ENCODE peak calls at places on chromosomes 16 and 17, in ten cellular contexts. One of them, this sample, is unnamed.

GRCh38 chr16:81734632-81735434 is 44.3 kb upstream of the PLCG2 start:
- DNase-seq in left lung: no peak
- DNase-seq in Peyer's patch: no peak
- DNase-seq in HEK293T: no peak
- DNase-seq in NCI-H460: no peak
- DNase-seq in bronchial epithelial cell: peak
- DNase-seq in HCEC 1CT: no peak
- DNase-seq in AML-193: no peak
- DNase-seq in iris pigment epithelial cell: no peak
- DNase-seq in retinal pigment epithelial cell: no peak
- DNase-seq in this sample: no peak

GRCh38 chr17:57945999-57946797 is 9.0 kb downstream of the CUEDC1 start:
- DNase-seq in left lung: no peak
- DNase-seq in Peyer's patch: no peak
- DNase-seq in HEK293T: no peak
- DNase-seq in NCI-H460: no peak
- DNase-seq in bronchial epithelial cell: peak
- DNase-seq in HCEC 1CT: peak
- DNase-seq in AML-193: no peak
- DNase-seq in iris pigment epithelial cell: peak
- DNase-seq in retinal pigment epithelial cell: no peak
- DNase-seq in this sample: no peak

GRCh38 chr16:11296706-11297491 is 15.8 kb upstream of the PRM1 start:
- DNase-seq in left lung: no peak
- DNase-seq in Peyer's patch: peak
- DNase-seq in HEK293T: no peak
- DNase-seq in NCI-H460: no peak
- DNase-seq in bronchial epithelial cell: peak
- DNase-seq in HCEC 1CT: no peak
- DNase-seq in AML-193: no peak
- DNase-seq in iris pigment epithelial cell: no peak
- DNase-seq in retinal pigment epithelial cell: no peak
- DNase-seq in this sample: no peak

GRCh38 chr16:57612494-57612893 is 15.9 kb upstream of the ADGRG1 start:
- DNase-seq in left lung: no peak
- DNase-seq in Peyer's patch: no peak
- DNase-seq in HEK293T: no peak
- DNase-seq in NCI-H460: no peak
- DNase-seq in bronchial epithelial cell: no peak
- DNase-seq in HCEC 1CT: no peak
- DNase-seq in AML-193: no peak
- DNase-seq in iris pigment epithelial cell: no peak
- DNase-seq in retinal pigment epithelial cell: no peak
- DNase-seq in this sample: no peak

GRCh38 chr17:43940630-43941029 is 1.6 kb downstream of the PPY start:
- DNase-seq in left lung: no peak
- DNase-seq in Peyer's patch: no peak
- DNase-seq in HEK293T: peak
- DNase-seq in NCI-H460: peak
- DNase-seq in bronchial epithelial cell: no peak
- DNase-seq in HCEC 1CT: peak
- DNase-seq in AML-193: no peak
- DNase-seq in iris pigment epithelial cell: peak
- DNase-seq in retinal pigment epithelial cell: no peak
- DNase-seq in this sample: no peak

GRCh38 chr17:38605852-38606645 is at the start of gene SRCIN1:
- DNase-seq in left lung: peak
- DNase-seq in Peyer's patch: peak
- DNase-seq in HEK293T: peak
- DNase-seq in NCI-H460: peak
- DNase-seq in bronchial epithelial cell: no peak
- DNase-seq in HCEC 1CT: peak
- DNase-seq in AML-193: no peak
- DNase-seq in iris pigment epithelial cell: no peak
- DNase-seq in retinal pigment epithelial cell: no peak
- DNase-seq in this sample: peak

GRCh38 chr16:19294156-19294649 is 8.7 kb downstream of the CLEC19A start:
- DNase-seq in left lung: no peak
- DNase-seq in Peyer's patch: peak
- DNase-seq in HEK293T: no peak
- DNase-seq in NCI-H460: no peak
- DNase-seq in bronchial epithelial cell: no peak
- DNase-seq in HCEC 1CT: peak
- DNase-seq in AML-193: no peak
- DNase-seq in iris pigment epithelial cell: peak
- DNase-seq in retinal pigment epithelial cell: no peak
- DNase-seq in this sample: no peak

GRCh38 chr17:32609085-32609484 is 122.3 kb downstream of the CDK5R1 start:
- DNase-seq in left lung: no peak
- DNase-seq in Peyer's patch: peak
- DNase-seq in HEK293T: no peak
- DNase-seq in NCI-H460: peak
- DNase-seq in bronchial epithelial cell: peak
- DNase-seq in HCEC 1CT: no peak
- DNase-seq in AML-193: peak
- DNase-seq in iris pigment epithelial cell: no peak
- DNase-seq in retinal pigment epithelial cell: no peak
- DNase-seq in this sample: peak

GRCh38 chr16:70752381-70752780 is 48.6 kb downstream of the VAC14 start:
- DNase-seq in left lung: no peak
- DNase-seq in Peyer's patch: no peak
- DNase-seq in HEK293T: no peak
- DNase-seq in NCI-H460: no peak
- DNase-seq in bronchial epithelial cell: no peak
- DNase-seq in HCEC 1CT: no peak
- DNase-seq in AML-193: no peak
- DNase-seq in iris pigment epithelial cell: no peak
- DNase-seq in retinal pigment epithelial cell: no peak
- DNase-seq in this sample: no peak